ENCODE peak calls at places on chromosome 1, in six cellular contexts. F is right lobe of liver, E is IMR-90, D is ovary, C is esophagus squamous epithelium, L is K562. O is an unnamed sample.

GRCh38 chr1:147641695-147642592 is 28.4 kb downstream of the ACP6 start:
- DNase-seq in F (no peak), E (peak; percentile 42), D (no peak), C (no peak), L (peak; percentile 65), O (peak; percentile 45)

GRCh38 chr1:19374402-19374801 is 62.3 kb downstream of the SLC66A1 start:
- DNase-seq in F (no peak), E (no peak), D (no peak), C (no peak), L (peak; percentile 50), O (no peak)

GRCh38 chr1:45583666-45584350 is at the start of gene NASP:
- DNase-seq in F (peak; percentile 90), E (peak; percentile 68), D (peak; percentile 94), C (peak; percentile 66), L (peak; percentile 94), O (peak; percentile 88)

GRCh38 chr1:156859523-156860112 is 701 bp upstream of the INSRR start:
- DNase-seq in F (no peak), E (no peak), D (no peak), C (no peak), L (no peak), O (no peak)

GRCh38 chr1:232978091-232978634 is 27.8 kb downstream of the NTPCR start:
- DNase-seq in F (no peak), E (peak; percentile 52), D (no peak), C (no peak), L (no peak), O (no peak)

GRCh38 chr1:109985251-109986053 is 887 bp downstream of the AHCYL1 start:
- DNase-seq in F (no peak), E (no peak), D (no peak), C (no peak), L (no peak), O (no peak)

GRCh38 chr1:56688522-56689026 is 43.5 kb downstream of the PRKAA2 start:
- DNase-seq in F (no peak), E (peak; percentile 84), D (no peak), C (no peak), L (no peak), O (no peak)

GRCh38 chr1:228740543-228740942 is 5.3 kb downstream of the RHOU start:
- DNase-seq in F (no peak), E (no peak), D (no peak), C (no peak), L (no peak), O (no peak)

GRCh38 chr1:206708058-206708457 is 23.4 kb downstream of the MAPKAPK2 start:
- DNase-seq in F (no peak), E (no peak), D (no peak), C (no peak), L (peak; percentile 46), O (peak; percentile 56)

GRCh38 chr1:157969693-157970485 is 23.6 kb upstream of the KIRREL1 start:
- DNase-seq in F (no peak), E (peak; percentile 88), D (no peak), C (no peak), L (peak; percentile 46), O (no peak)

GRCh38 chr1:182248721-182249120 is 142.9 kb downstream of the GLUL start:
- DNase-seq in F (no peak), E (no peak), D (no peak), C (no peak), L (no peak), O (no peak)

GRCh38 chr1:62796151-62796680 is 12.3 kb downstream of the ATG4C start:
- DNase-seq in F (no peak), E (no peak), D (no peak), C (no peak), L (no peak), O (no peak)

GRCh38 chr1:54158071-54158470 is 5.3 kb upstream of the CDCP2 start:
- DNase-seq in F (no peak), E (no peak), D (no peak), C (no peak), L (no peak), O (no peak)

GRCh38 chr1:171715813-171716251 is 26.0 kb downstream of the VAMP4 start:
- DNase-seq in F (no peak), E (peak; percentile 27), D (no peak), C (no peak), L (no peak), O (no peak)

GRCh38 chr1:234270581-234271242 is 102.5 kb upstream of the COA6 start:
- DNase-seq in F (no peak), E (no peak), D (no peak), C (no peak), L (no peak), O (no peak)

GRCh38 chr1:198788561-198789064 is 149.8 kb downstream of the PTPRC start:
- DNase-seq in F (no peak), E (no peak), D (no peak), C (no peak), L (no peak), O (no peak)

GRCh38 chr1:29937356-29937755 is 701.0 kb downstream of the PTPRU start:
- DNase-seq in F (no peak), E (no peak), D (no peak), C (no peak), L (no peak), O (no peak)

GRCh38 chr1:110292327-110292741 is 46.8 kb upstream of the RBM15 start:
- DNase-seq in F (no peak), E (peak; percentile 50), D (no peak), C (no peak), L (no peak), O (no peak)

GRCh38 chr1:232684331-232685105 is 54.6 kb upstream of the SIPA1L2 start:
- DNase-seq in F (no peak), E (peak; percentile 61), D (no peak), C (no peak), L (no peak), O (no peak)

GRCh38 chr1:205523891-205524793 is 19.7 kb downstream of the CDK18 start:
- DNase-seq in F (peak; percentile 72), E (peak; percentile 59), D (peak; percentile 91), C (no peak), L (peak; percentile 77), O (peak; percentile 49)

GRCh38 chr1:30466026-30466425 is 257.4 kb downstream of the MATN1 start:
- DNase-seq in F (no peak), E (no peak), D (peak; percentile 1), C (no peak), L (no peak), O (no peak)

GRCh38 chr1:180641662-180642061 is 9.8 kb downstream of the XPR1 start:
- DNase-seq in F (no peak), E (no peak), D (no peak), C (no peak), L (no peak), O (no peak)

GRCh38 chr1:50841791-50842387 is 118.2 kb downstream of the FAF1 start:
- DNase-seq in F (no peak), E (peak; percentile 62), D (no peak), C (no peak), L (no peak), O (no peak)

GRCh38 chr1:157219600-157219999 is 81.4 kb upstream of the ETV3 start:
- DNase-seq in F (no peak), E (no peak), D (no peak), C (no peak), L (no peak), O (no peak)

GRCh38 chr1:205581321-205581980 is 50.4 kb downstream of the ELK4 start:
- DNase-seq in F (no peak), E (no peak), D (no peak), C (no peak), L (no peak), O (no peak)

GRCh38 chr1:95012389-95012788 is 60.4 kb downstream of the ALG14 start:
- DNase-seq in F (no peak), E (peak; percentile 99), D (no peak), C (no peak), L (no peak), O (no peak)

GRCh38 chr1:117501275-117501674 is 104.6 kb upstream of the TENT5C start:
- DNase-seq in F (no peak), E (peak; percentile 91), D (no peak), C (no peak), L (no peak), O (no peak)

GRCh38 chr1:17607644-17608581 is 68.4 kb downstream of the ARHGEF10L start:
- DNase-seq in F (no peak), E (no peak), D (no peak), C (no peak), L (no peak), O (no peak)

DNA sequence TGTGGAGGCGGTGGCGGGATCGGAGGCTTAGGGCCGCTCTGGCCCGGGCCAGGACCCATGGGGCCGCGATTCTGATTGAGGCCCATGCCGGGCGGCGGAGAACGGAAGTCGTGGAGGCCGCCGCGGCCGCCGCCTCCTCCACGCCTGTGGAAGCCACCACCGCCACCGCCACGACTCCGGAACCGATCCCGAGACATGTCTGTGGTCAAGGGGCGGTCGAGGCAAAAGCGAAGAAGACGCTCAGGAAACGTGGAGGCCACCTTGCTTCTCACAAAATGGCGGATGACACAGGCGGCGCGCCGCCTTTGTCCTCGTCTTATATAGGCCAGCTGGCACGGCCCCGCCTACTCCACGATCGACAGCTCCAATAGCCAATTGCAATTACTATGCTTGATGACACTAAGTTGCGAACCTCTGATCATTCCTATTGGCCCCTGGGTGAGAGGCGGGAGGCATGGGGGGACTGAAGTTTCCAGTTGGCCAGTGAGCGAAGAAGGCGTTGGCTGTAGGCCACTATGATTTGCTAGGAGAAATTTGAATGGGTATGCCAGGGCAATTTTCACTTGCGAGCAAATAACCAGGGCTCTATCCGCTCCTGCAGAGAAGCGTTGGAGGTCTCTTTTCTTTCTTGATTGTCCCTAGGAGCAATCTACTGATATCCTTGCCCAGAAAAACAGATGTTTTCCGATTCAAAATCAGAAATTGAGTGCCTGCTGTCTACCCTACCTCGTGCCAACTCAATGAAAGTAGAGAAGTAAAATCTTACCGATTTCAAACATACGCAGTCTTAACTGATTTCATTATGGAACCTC is at the start of gene SFPQ:
- DNase-seq in F (peak; percentile 95), E (peak; percentile 99), D (peak; percentile 99), C (peak; percentile 89), L (peak; percentile 98), O (peak; percentile 99)
- TF ChIP-seq POLR2A in F (peak; percentile 91), E (peak; percentile 100), D (peak; percentile 96), C (no peak), L (peak; percentile 100), O (peak; percentile 98)

GRCh38 chr1:41663671-41664400 is 179.4 kb upstream of the EDN2 start:
- DNase-seq in F (no peak), E (peak; percentile 46), D (no peak), C (no peak), L (no peak), O (no peak)
- H3K27ac ChIP-seq in F (no peak overlapping the region), E (no peak overlapping the region), D (no peak overlapping the region), C (peak overlapping the region; percentile 92), L (no peak overlapping the region), O (peak overlapping the region; percentile 88)

GRCh38 chr1:6601049-6601864 is 1.4 kb downstream of the KLHL21 start:
- DNase-seq in F (peak; percentile 89), E (peak; percentile 97), D (peak; percentile 80), C (peak; percentile 71), L (peak; percentile 66), O (peak; percentile 94)
- TF ChIP-seq POLR2A in F (peak; percentile 65), E (peak; percentile 87), D (peak; percentile 29), C (no peak), L (peak; percentile 61), O (peak; percentile 95)

DNA sequence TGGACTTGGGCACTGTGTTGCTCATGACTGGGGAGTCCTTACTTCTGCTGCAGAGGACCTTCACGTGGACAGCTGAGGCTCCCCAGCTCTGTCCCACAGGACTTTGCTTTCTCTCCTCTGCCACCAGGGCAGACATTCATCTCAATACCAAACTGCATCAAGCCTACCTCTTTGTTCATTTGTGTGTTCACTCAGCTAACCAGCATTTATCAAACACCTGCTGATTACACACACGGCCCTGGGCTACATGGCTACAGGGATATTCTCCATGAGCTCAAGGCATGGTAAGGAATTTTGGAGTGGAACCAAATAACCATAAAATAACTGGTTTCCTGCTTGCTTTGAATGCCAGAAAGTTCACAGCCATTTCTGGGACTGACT is 54.6 kb downstream of the LDLRAD2 start:
- DNase-seq in F (no peak), E (no peak), D (no peak), C (no peak), L (no peak), O (no peak)
- H3K27ac ChIP-seq in F (no peak overlapping the region), E (no peak overlapping the region), D (no peak overlapping the region), C (peak overlapping the region; percentile 22), L (peak overlapping the region; percentile 17), O (no peak overlapping the region)

O was measured in gastrocnemius medialis.